ENCODE peak calls at places on chromosomes 5 and 9, in ten cellular contexts. One of them, this sample, is unnamed.

GRCh38 chr9:15211160-15211993 is 95.6 kb downstream of the TTC39B start:
- DNase-seq in tibial artery: peak; percentile 57
- DNase-seq in stomach: peak; percentile 55
- DNase-seq in CD8-positive, alpha-beta memory T cell: peak; percentile 37
- DNase-seq in A549: peak; percentile 27
- DNase-seq in vagina: no peak
- DNase-seq in HCT116: peak; percentile 50
- DNase-seq in heart right ventricle: peak; percentile 81
- DNase-seq in H9: peak; percentile 59
- DNase-seq in mammary epithelial cell: peak; percentile 52
- DNase-seq in this sample: peak; percentile 50

GRCh38 chr5:92309336-92309991 is 926.3 kb upstream of the ARRDC3 start:
- DNase-seq in mammary epithelial cell: peak; percentile 1
- DNase-seq in H9: no peak
- DNase-seq in A549: peak; percentile 33
- DNase-seq in HCT116: peak; percentile 13
- DNase-seq in heart right ventricle: no peak
- DNase-seq in CD8-positive, alpha-beta memory T cell: no peak
- DNase-seq in tibial artery: no peak
- DNase-seq in vagina: no peak
- DNase-seq in stomach: no peak
- DNase-seq in this sample: no peak

GRCh38 chr9:117448066-117448465 is 33.2 kb upstream of the ASTN2 start:
- DNase-seq in stomach: no peak
- DNase-seq in H9: no peak
- DNase-seq in HCT116: no peak
- DNase-seq in A549: no peak
- DNase-seq in vagina: no peak
- DNase-seq in CD8-positive, alpha-beta memory T cell: no peak
- DNase-seq in mammary epithelial cell: no peak
- DNase-seq in heart right ventricle: no peak
- DNase-seq in tibial artery: no peak
- DNase-seq in this sample: peak; percentile 12

GRCh38 chr5:80260461-80260860 is 4.6 kb upstream of the SERINC5 start:
- DNase-seq in H9: no peak
- DNase-seq in heart right ventricle: no peak
- DNase-seq in tibial artery: no peak
- DNase-seq in A549: no peak
- DNase-seq in stomach: no peak
- DNase-seq in vagina: no peak
- DNase-seq in CD8-positive, alpha-beta memory T cell: no peak
- DNase-seq in HCT116: no peak
- DNase-seq in mammary epithelial cell: no peak
- DNase-seq in this sample: no peak

GRCh38 chr5:143233020-143233419 is 170.5 kb downstream of the NR3C1 start:
- DNase-seq in HCT116: no peak
- DNase-seq in CD8-positive, alpha-beta memory T cell: no peak
- DNase-seq in H9: no peak
- DNase-seq in heart right ventricle: no peak
- DNase-seq in A549: no peak
- DNase-seq in stomach: no peak
- DNase-seq in mammary epithelial cell: no peak
- DNase-seq in vagina: no peak
- DNase-seq in tibial artery: no peak
- DNase-seq in this sample: no peak

GRCh38 chr5:147441191-147441695 is 68.6 kb downstream of the DPYSL3 start:
- DNase-seq in vagina: no peak
- DNase-seq in tibial artery: no peak
- DNase-seq in HCT116: no peak
- DNase-seq in CD8-positive, alpha-beta memory T cell: no peak
- DNase-seq in H9: no peak
- DNase-seq in stomach: no peak
- DNase-seq in mammary epithelial cell: no peak
- DNase-seq in A549: no peak
- DNase-seq in heart right ventricle: no peak
- DNase-seq in this sample: no peak

GRCh38 chr9:122029898-122030297 is 63.2 kb downstream of the TTLL11 start:
- DNase-seq in HCT116: no peak
- DNase-seq in stomach: no peak
- DNase-seq in A549: peak; percentile 36
- DNase-seq in CD8-positive, alpha-beta memory T cell: no peak
- DNase-seq in mammary epithelial cell: no peak
- DNase-seq in heart right ventricle: no peak
- DNase-seq in H9: no peak
- DNase-seq in vagina: no peak
- DNase-seq in tibial artery: no peak
- DNase-seq in this sample: no peak

GRCh38 chr5:175728316-175728715 is 70.4 kb downstream of the HRH2 start:
- DNase-seq in HCT116: no peak
- DNase-seq in tibial artery: no peak
- DNase-seq in A549: no peak
- DNase-seq in H9: no peak
- DNase-seq in CD8-positive, alpha-beta memory T cell: no peak
- DNase-seq in stomach: no peak
- DNase-seq in mammary epithelial cell: no peak
- DNase-seq in vagina: no peak
- DNase-seq in heart right ventricle: no peak
- DNase-seq in this sample: no peak

GRCh38 chr5:95955996-95956899 is 5.4 kb downstream of the ELL2 start:
- DNase-seq in heart right ventricle: no peak
- DNase-seq in mammary epithelial cell: no peak
- DNase-seq in H9: no peak
- DNase-seq in A549: no peak
- DNase-seq in tibial artery: no peak
- DNase-seq in vagina: no peak
- DNase-seq in stomach: no peak
- DNase-seq in HCT116: no peak
- DNase-seq in CD8-positive, alpha-beta memory T cell: no peak
- DNase-seq in this sample: no peak

GRCh38 chr9:6987381-6987780 is 229.6 kb downstream of the KDM4C start:
- DNase-seq in vagina: no peak
- DNase-seq in mammary epithelial cell: no peak
- DNase-seq in HCT116: no peak
- DNase-seq in stomach: no peak
- DNase-seq in A549: no peak
- DNase-seq in tibial artery: no peak
- DNase-seq in heart right ventricle: no peak
- DNase-seq in CD8-positive, alpha-beta memory T cell: no peak
- DNase-seq in H9: no peak
- DNase-seq in this sample: no peak

GRCh38 chr9:137807721-137808703 is 69.6 kb upstream of the CACNA1B start:
- DNase-seq in tibial artery: no peak
- DNase-seq in vagina: no peak
- DNase-seq in heart right ventricle: no peak
- DNase-seq in stomach: no peak
- DNase-seq in H9: no peak
- DNase-seq in HCT116: no peak
- DNase-seq in A549: no peak
- DNase-seq in CD8-positive, alpha-beta memory T cell: no peak
- DNase-seq in mammary epithelial cell: no peak
- DNase-seq in this sample: no peak

GRCh38 chr9:1454211-1454979 is 404.2 kb downstream of the DMRT2 start:
- DNase-seq in CD8-positive, alpha-beta memory T cell: no peak
- DNase-seq in H9: no peak
- DNase-seq in stomach: no peak
- DNase-seq in HCT116: no peak
- DNase-seq in vagina: no peak
- DNase-seq in tibial artery: no peak
- DNase-seq in heart right ventricle: no peak
- DNase-seq in A549: no peak
- DNase-seq in mammary epithelial cell: no peak
- DNase-seq in this sample: peak; percentile 14

GRCh38 chr9:1458503-1458902 is 408.3 kb downstream of the DMRT2 start:
- DNase-seq in tibial artery: no peak
- DNase-seq in mammary epithelial cell: peak; percentile 80
- DNase-seq in heart right ventricle: no peak
- DNase-seq in H9: no peak
- DNase-seq in vagina: no peak
- DNase-seq in HCT116: peak; percentile 7
- DNase-seq in CD8-positive, alpha-beta memory T cell: no peak
- DNase-seq in stomach: no peak
- DNase-seq in A549: no peak
- DNase-seq in this sample: peak; percentile 44

GRCh38 chr9:1457460-1457859 is 407.3 kb downstream of the DMRT2 start:
- DNase-seq in stomach: no peak
- DNase-seq in heart right ventricle: no peak
- DNase-seq in mammary epithelial cell: no peak
- DNase-seq in A549: no peak
- DNase-seq in tibial artery: no peak
- DNase-seq in H9: no peak
- DNase-seq in CD8-positive, alpha-beta memory T cell: no peak
- DNase-seq in vagina: no peak
- DNase-seq in HCT116: no peak
- DNase-seq in this sample: no peak

GRCh38 chr9:1454980-1455367 is 404.8 kb downstream of the DMRT2 start:
- DNase-seq in H9: no peak
- DNase-seq in tibial artery: no peak
- DNase-seq in vagina: no peak
- DNase-seq in A549: no peak
- DNase-seq in stomach: no peak
- DNase-seq in heart right ventricle: no peak
- DNase-seq in HCT116: no peak
- DNase-seq in CD8-positive, alpha-beta memory T cell: no peak
- DNase-seq in mammary epithelial cell: no peak
- DNase-seq in this sample: no peak

GRCh38 chr9:1456301-1456999 is 406.3 kb downstream of the DMRT2 start:
- DNase-seq in mammary epithelial cell: no peak
- DNase-seq in H9: no peak
- DNase-seq in A549: no peak
- DNase-seq in vagina: no peak
- DNase-seq in heart right ventricle: no peak
- DNase-seq in HCT116: no peak
- DNase-seq in CD8-positive, alpha-beta memory T cell: no peak
- DNase-seq in stomach: no peak
- DNase-seq in tibial artery: no peak
- DNase-seq in this sample: no peak
- H3K9me3 ChIP-seq in mammary epithelial cell: peaks cover 5% of the 10 kb centered on the region
- H3K9me3 ChIP-seq in H9: peaks cover 4% of the 10 kb centered on the region
- H3K9me3 ChIP-seq in A549: no peaks in the 10 kb centered on the region
- H3K9me3 ChIP-seq in vagina: no peaks in the 10 kb centered on the region
- H3K9me3 ChIP-seq in heart right ventricle: peaks cover 3% of the 10 kb centered on the region
- H3K9me3 ChIP-seq in HCT116: peaks cover 3% of the 10 kb centered on the region
- H3K9me3 ChIP-seq in CD8-positive, alpha-beta memory T cell: no peaks in the 10 kb centered on the region
- H3K9me3 ChIP-seq in stomach: no peaks in the 10 kb centered on the region
- H3K9me3 ChIP-seq in tibial artery: no peaks in the 10 kb centered on the region
- H3K9me3 ChIP-seq in this sample: no peaks in the 10 kb centered on the region

GRCh38 chr5:160219411-160219810 is 9.9 kb upstream of the FABP6 start:
- DNase-seq in H9: no peak
- DNase-seq in CD8-positive, alpha-beta memory T cell: no peak
- DNase-seq in heart right ventricle: no peak
- DNase-seq in A549: no peak
- DNase-seq in HCT116: no peak
- DNase-seq in vagina: no peak
- DNase-seq in stomach: no peak
- DNase-seq in mammary epithelial cell: no peak
- DNase-seq in tibial artery: no peak
- DNase-seq in this sample: no peak
- H3K4me1 ChIP-seq in H9: no peaks in the 10 kb centered on the region
- H3K4me1 ChIP-seq in CD8-positive, alpha-beta memory T cell: no peaks in the 10 kb centered on the region
- H3K4me1 ChIP-seq in heart right ventricle: no peaks in the 10 kb centered on the region
- H3K4me1 ChIP-seq in A549: no peaks in the 10 kb centered on the region
- H3K4me1 ChIP-seq in HCT116: no peaks in the 10 kb centered on the region
- H3K4me1 ChIP-seq in vagina: no peaks in the 10 kb centered on the region
- H3K4me1 ChIP-seq in stomach: no peaks in the 10 kb centered on the region
- H3K4me1 ChIP-seq in mammary epithelial cell: no peaks in the 10 kb centered on the region
- H3K4me1 ChIP-seq in tibial artery: no peaks in the 10 kb centered on the region
- H3K4me1 ChIP-seq in this sample: no peaks in the 10 kb centered on the region

GRCh38 chr5:178941361-178941760 is 363 bp downstream of the ZNF454 start:
- DNase-seq in heart right ventricle: peak; percentile 16
- DNase-seq in CD8-positive, alpha-beta memory T cell: no peak
- DNase-seq in HCT116: no peak
- DNase-seq in tibial artery: no peak
- DNase-seq in A549: no peak
- DNase-seq in H9: no peak
- DNase-seq in mammary epithelial cell: no peak
- DNase-seq in vagina: no peak
- DNase-seq in stomach: no peak
- DNase-seq in this sample: no peak
- H3K9me3 ChIP-seq in heart right ventricle: peaks cover 60% of the 10 kb centered on the region
- H3K9me3 ChIP-seq in CD8-positive, alpha-beta memory T cell: peaks cover 21% of the 10 kb centered on the region
- H3K9me3 ChIP-seq in HCT116: peaks cover 18% of the 10 kb centered on the region
- H3K9me3 ChIP-seq in tibial artery: peaks cover 49% of the 10 kb centered on the region
- H3K9me3 ChIP-seq in A549: peaks cover 44% of the 10 kb centered on the region
- H3K9me3 ChIP-seq in H9: peaks cover 60% of the 10 kb centered on the region
- H3K9me3 ChIP-seq in mammary epithelial cell: peaks cover 66% of the 10 kb centered on the region
- H3K9me3 ChIP-seq in vagina: peaks cover 39% of the 10 kb centered on the region
- H3K9me3 ChIP-seq in stomach: peaks cover 75% of the 10 kb centered on the region
- H3K9me3 ChIP-seq in this sample: peaks cover 84% of the 10 kb centered on the region

GRCh38 chr9:133712221-133713100 is 25.7 kb downstream of the SARDH start:
- DNase-seq in H9: no peak
- DNase-seq in CD8-positive, alpha-beta memory T cell: no peak
- DNase-seq in vagina: no peak
- DNase-seq in stomach: no peak
- DNase-seq in mammary epithelial cell: no peak
- DNase-seq in heart right ventricle: no peak
- DNase-seq in HCT116: no peak
- DNase-seq in tibial artery: no peak
- DNase-seq in A549: no peak
- DNase-seq in this sample: no peak
- H3K4me1 ChIP-seq in H9: no peaks in the 10 kb centered on the region
- H3K4me1 ChIP-seq in CD8-positive, alpha-beta memory T cell: peaks cover 23% of the 10 kb centered on the region
- H3K4me1 ChIP-seq in vagina: peaks cover 6% of the 10 kb centered on the region
- H3K4me1 ChIP-seq in stomach: no peaks in the 10 kb centered on the region
- H3K4me1 ChIP-seq in mammary epithelial cell: no peaks in the 10 kb centered on the region
- H3K4me1 ChIP-seq in heart right ventricle: peaks cover 7% of the 10 kb centered on the region
- H3K4me1 ChIP-seq in HCT116: no peaks in the 10 kb centered on the region
- H3K4me1 ChIP-seq in tibial artery: no peaks in the 10 kb centered on the region
- H3K4me1 ChIP-seq in A549: no peaks in the 10 kb centered on the region
- H3K4me1 ChIP-seq in this sample: peaks cover 72% of the 10 kb centered on the region

GRCh38 chr5:65801332-65801731 is 79.3 kb downstream of the NLN start:
- DNase-seq in stomach: no peak
- DNase-seq in mammary epithelial cell: peak; percentile 42
- DNase-seq in HCT116: no peak
- DNase-seq in A549: no peak
- DNase-seq in H9: no peak
- DNase-seq in CD8-positive, alpha-beta memory T cell: no peak
- DNase-seq in vagina: no peak
- DNase-seq in heart right ventricle: no peak
- DNase-seq in tibial artery: no peak
- DNase-seq in this sample: peak; percentile 89
- H3K9me3 ChIP-seq in stomach: no peaks in the 10 kb centered on the region
- H3K9me3 ChIP-seq in mammary epithelial cell: no peaks in the 10 kb centered on the region
- H3K9me3 ChIP-seq in HCT116: peaks cover 3% of the 10 kb centered on the region
- H3K9me3 ChIP-seq in A549: no peaks in the 10 kb centered on the region
- H3K9me3 ChIP-seq in H9: peaks cover 4% of the 10 kb centered on the region
- H3K9me3 ChIP-seq in CD8-positive, alpha-beta memory T cell: no peaks in the 10 kb centered on the region
- H3K9me3 ChIP-seq in vagina: no peaks in the 10 kb centered on the region
- H3K9me3 ChIP-seq in heart right ventricle: no peaks in the 10 kb centered on the region
- H3K9me3 ChIP-seq in tibial artery: no peaks in the 10 kb centered on the region
- H3K9me3 ChIP-seq in this sample: no peaks in the 10 kb centered on the region

GRCh38 chr9:114491430-114492003 is 13.8 kb downstream of the WHRN start:
- DNase-seq in vagina: no peak
- DNase-seq in heart right ventricle: no peak
- DNase-seq in stomach: no peak
- DNase-seq in CD8-positive, alpha-beta memory T cell: no peak
- DNase-seq in mammary epithelial cell: no peak
- DNase-seq in HCT116: no peak
- DNase-seq in H9: peak; percentile 35
- DNase-seq in A549: no peak
- DNase-seq in tibial artery: no peak
- DNase-seq in this sample: no peak
- H3K4me1 ChIP-seq in vagina: no peaks in the 10 kb centered on the region
- H3K4me1 ChIP-seq in heart right ventricle: no peaks in the 10 kb centered on the region
- H3K4me1 ChIP-seq in stomach: no peaks in the 10 kb centered on the region
- H3K4me1 ChIP-seq in CD8-positive, alpha-beta memory T cell: peaks cover 4% of the 10 kb centered on the region
- H3K4me1 ChIP-seq in mammary epithelial cell: peaks cover 1% of the 10 kb centered on the region
- H3K4me1 ChIP-seq in HCT116: peaks cover 8% of the 10 kb centered on the region
- H3K4me1 ChIP-seq in H9: no peaks in the 10 kb centered on the region
- H3K4me1 ChIP-seq in A549: no peaks in the 10 kb centered on the region
- H3K4me1 ChIP-seq in tibial artery: no peaks in the 10 kb centered on the region
- H3K4me1 ChIP-seq in this sample: no peaks in the 10 kb centered on the region